ENCODE peak calls at places on chromosome 14, in six cellular contexts. Z is lung, D is neuronal stem cell, N is ovary, I is GM23248, B is left ventricle myocardium inferior. H is an unnamed sample.

GRCh38 chr14:89621009-89621421 is 204.0 kb upstream of the FOXN3 start:
- DNase-seq in Z (no peak), D (no peak), N (no peak), I (no peak), B (no peak), H (peak; percentile 41)

GRCh38 chr14:73829526-73830431 is 21.9 kb upstream of the PTGR2 start:
- DNase-seq in Z (peak; percentile 43), D (no peak), N (no peak), I (peak; percentile 89), B (no peak), H (peak; percentile 82)

GRCh38 chr14:89276424-89276975 is 140.5 kb downstream of the FOXN3 start:
- DNase-seq in Z (no peak), D (no peak), N (no peak), I (no peak), B (no peak), H (no peak)

GRCh38 chr14:36086629-36087380 is 89.7 kb downstream of the PTCSC3 start:
- DNase-seq in Z (no peak), D (no peak), N (no peak), I (peak; percentile 18), B (no peak), H (no peak)

GRCh38 chr14:63652406-63652805 is 10.7 kb upstream of the WDR89 start:
- DNase-seq in Z (no peak), D (no peak), N (no peak), I (no peak), B (no peak), H (no peak)

GRCh38 chr14:103744621-103745395 is 29.2 kb downstream of the ZFYVE21 start:
- DNase-seq in Z (no peak), D (no peak), N (no peak), I (no peak), B (no peak), H (no peak)

GRCh38 chr14:61730756-61731373 is 31.4 kb upstream of the SNAPC1 start:
- DNase-seq in Z (no peak), D (no peak), N (no peak), I (no peak), B (no peak), H (no peak)

GRCh38 chr14:68689426-68689825 is 103.4 kb downstream of the ZFP36L1 start:
- DNase-seq in Z (no peak), D (no peak), N (no peak), I (no peak), B (no peak), H (no peak)

GRCh38 chr14:95078841-95079240 is 78.5 kb downstream of the DICER1 start:
- DNase-seq in Z (no peak), D (no peak), N (no peak), I (no peak), B (no peak), H (no peak)

GRCh38 chr14:64717870-64718269 is 13.6 kb downstream of the PLEKHG3 start:
- DNase-seq in Z (no peak), D (no peak), N (peak; percentile 62), I (no peak), B (no peak), H (no peak)

GRCh38 chr14:75279153-75279738 is 618 bp downstream of the FOS start:
- DNase-seq in Z (no peak), D (no peak), N (peak; percentile 77), I (peak; percentile 83), B (peak; percentile 80), H (peak; percentile 71)

GRCh38 chr14:51479584-51480305 is 172.0 kb upstream of the FRMD6 start:
- DNase-seq in Z (no peak), D (no peak), N (no peak), I (peak; percentile 82), B (peak; percentile 23), H (no peak)

GRCh38 chr14:50452285-50452684 is 55.6 kb upstream of the CDKL1 start:
- DNase-seq in Z (no peak), D (no peak), N (no peak), I (no peak), B (no peak), H (no peak)

GRCh38 chr14:103292426-103293374 is 41.3 kb upstream of the EIF5 start:
- DNase-seq in Z (peak; percentile 77), D (peak; percentile 73), N (peak; percentile 64), I (peak; percentile 77), B (peak; percentile 72), H (peak; percentile 61)

GRCh38 chr14:95185452-95186392 is 28.4 kb upstream of the DICER1 start:
- DNase-seq in Z (peak; percentile 68), D (no peak), N (peak; percentile 18), I (peak; percentile 18), B (peak; percentile 61), H (no peak)

GRCh38 chr14:75654127-75654732 is 6.4 kb downstream of the ERG28 start:
- DNase-seq in Z (peak; percentile 86), D (peak; percentile 70), N (peak; percentile 69), I (peak; percentile 71), B (peak; percentile 78), H (peak; percentile 79)

GRCh38 chr14:69048456-69048855 is 69.4 kb upstream of the ACTN1 start:
- DNase-seq in Z (no peak), D (no peak), N (no peak), I (no peak), B (no peak), H (peak; percentile 23)

GRCh38 chr14:70708717-70709570 is 67.2 kb downstream of the TTC9 start:
- DNase-seq in Z (no peak), D (no peak), N (no peak), I (no peak), B (no peak), H (no peak)

GRCh38 chr14:106422066-106422465 is 895.7 kb downstream of the TMEM121 start:
- DNase-seq in Z (no peak), D (no peak), N (no peak), I (no peak), B (no peak), H (no peak)

GRCh38 chr14:90398315-90398811 is 1.5 kb downstream of the CALM1 start:
- DNase-seq in Z (peak; percentile 50), D (no peak), N (peak; percentile 39), I (peak; percentile 64), B (no peak), H (peak; percentile 82)

GRCh38 chr14:49549881-49550280 is 36.3 kb downstream of the RPS29 start:
- DNase-seq in Z (no peak), D (no peak), N (no peak), I (peak; percentile 66), B (no peak), H (no peak)

GRCh38 chr14:68637106-68638021 is 155.5 kb downstream of the ZFP36L1 start:
- DNase-seq in Z (no peak), D (no peak), N (peak; percentile 13), I (peak; percentile 77), B (peak; percentile 54), H (no peak)

GRCh38 chr14:21300892-21301291 is 21.0 kb downstream of the RPGRIP1 start:
- DNase-seq in Z (no peak), D (peak; percentile 24), N (no peak), I (peak; percentile 13), B (peak; percentile 24), H (no peak)

GRCh38 chr14:89652352-89652751 is 235.3 kb upstream of the FOXN3 start:
- DNase-seq in Z (no peak), D (no peak), N (no peak), I (no peak), B (no peak), H (no peak)

GRCh38 chr14:56199095-56199975 is 81.1 kb downstream of the PELI2 start:
- DNase-seq in Z (no peak), D (no peak), N (peak; percentile 52), I (peak; percentile 97), B (no peak), H (no peak)

GRCh38 chr14:22432348-22432976 is 156.6 kb downstream of the DAD1 start:
- DNase-seq in Z (peak; percentile 51), D (no peak), N (peak; percentile 37), I (peak; percentile 89), B (no peak), H (no peak)

GRCh38 chr14:101362529-101363260 is 198.6 kb upstream of the DIO3 start:
- DNase-seq in Z (no peak), D (no peak), N (no peak), I (peak; percentile 8), B (no peak), H (no peak)

GRCh38 chr14:101359221-101360044 is 201.9 kb upstream of the DIO3 start:
- DNase-seq in Z (peak; percentile 32), D (no peak), N (peak; percentile 69), I (peak; percentile 6), B (peak; percentile 68), H (no peak)

GRCh38 chr14:101361451-101362433 is 199.6 kb upstream of the DIO3 start:
- DNase-seq in Z (peak; percentile 27), D (no peak), N (no peak), I (no peak), B (no peak), H (no peak)

GRCh38 chr14:101360045-101360931 is 201.0 kb upstream of the DIO3 start:
- DNase-seq in Z (no peak), D (no peak), N (peak; percentile 83), I (peak; percentile 10), B (peak; percentile 67), H (no peak)

GRCh38 chr14:101361044-101361443 is 200.3 kb upstream of the DIO3 start:
- DNase-seq in Z (no peak), D (no peak), N (no peak), I (no peak), B (no peak), H (no peak)
- H3K4me1 ChIP-seq in Z (no peaks in the 10 kb centered on the region), D (peaks cover 5% of the 10 kb centered on the region), N (peaks cover 58% of the 10 kb centered on the region), I (no peaks in the 10 kb centered on the region), B (no peaks in the 10 kb centered on the region), H (no peaks in the 10 kb centered on the region)

GRCh38 chr14:99542566-99542965 is 61.4 kb downstream of the CCNK start:
- DNase-seq in Z (no peak), D (no peak), N (no peak), I (no peak), B (no peak), H (no peak)
- H3K4me3 ChIP-seq in Z (no peak overlapping the region), D (no peak overlapping the region), N (no peak overlapping the region), I (no peak overlapping the region), B (no peak overlapping the region), H (no peak overlapping the region)

DNA sequence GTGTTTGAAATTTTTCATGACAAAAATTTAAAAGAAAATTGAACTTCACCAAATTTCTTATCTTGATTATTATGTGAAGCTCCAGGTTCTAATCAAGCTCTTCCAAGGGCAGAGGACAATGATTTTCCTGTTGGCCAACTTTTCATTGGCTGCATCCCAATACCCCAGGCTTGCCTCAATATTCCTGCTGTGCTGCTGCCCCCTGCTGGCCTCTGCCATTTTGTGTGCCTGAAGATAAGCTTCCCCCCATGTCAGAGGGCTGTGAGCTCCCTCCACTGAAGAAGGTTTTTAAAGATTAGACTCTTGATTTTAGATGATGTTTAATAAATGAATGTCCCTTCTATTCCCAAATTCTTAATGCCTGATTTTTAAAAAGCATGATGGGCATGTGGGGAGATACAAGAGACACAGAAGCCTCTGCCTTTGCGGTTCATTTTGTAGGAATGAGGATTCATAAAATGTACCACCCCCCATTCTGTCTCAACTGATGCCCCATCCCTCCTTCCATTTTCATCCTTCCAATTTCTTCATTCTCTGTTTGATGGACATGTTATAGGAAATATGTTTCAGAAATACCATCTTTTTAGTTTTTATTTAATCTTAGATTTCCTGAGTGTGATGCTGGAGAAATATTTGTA is 76.7 kb upstream of the RGS6 start:
- DNase-seq in Z (peak; percentile 75), D (peak; percentile 41), N (no peak), I (peak; percentile 76), B (peak; percentile 57), H (peak; percentile 38)
- H3K27ac ChIP-seq in Z (no peak overlapping the region), D (no peak overlapping the region), N (no peak overlapping the region), I (no peak overlapping the region), B (no peak overlapping the region), H (no peak overlapping the region)

DNA sequence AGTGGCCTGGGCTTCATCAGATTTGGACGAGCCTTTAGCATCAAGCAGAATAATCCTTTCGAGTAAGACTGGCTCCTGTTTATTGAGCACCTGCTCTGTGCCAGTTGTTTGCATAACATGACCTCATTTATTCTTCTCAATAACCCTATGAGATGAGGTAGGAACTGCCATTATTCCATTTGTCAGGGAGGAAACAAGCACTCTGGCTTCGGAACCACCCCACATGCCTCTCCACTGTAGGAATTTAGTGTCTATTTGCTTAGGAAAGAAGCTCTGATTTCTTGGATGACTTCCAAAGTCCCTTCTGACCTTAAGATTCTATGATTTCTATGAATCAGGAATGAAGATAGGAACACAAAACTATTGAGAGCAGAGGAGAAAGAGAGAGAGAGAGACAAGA is 11.0 kb downstream of the SAMD4A start:
- DNase-seq in Z (no peak), D (no peak), N (no peak), I (no peak), B (no peak), H (no peak)
- H3K4me1 ChIP-seq in Z (peaks cover 36% of the 10 kb centered on the region), D (peaks cover 3% of the 10 kb centered on the region), N (no peaks in the 10 kb centered on the region), I (peaks cover 20% of the 10 kb centered on the region), B (peaks cover 98% of the 10 kb centered on the region), H (no peaks in the 10 kb centered on the region)

H was measured in CD4-positive, CD25-positive, alpha-beta regulatory T cell.